ENCODE peak calls at places on chromosomes 7 and 10, in four cellular contexts. R, I, B and O are unnamed samples.

GRCh38 chr10:78548369-78548985 is 514.8 kb downstream of the RPS24 start:
- DNase-seq in R (no peak), I (no peak), B (no peak), O (no peak)

GRCh38 chr10:113477451-113477850 is 75.4 kb upstream of the HABP2 start:
- DNase-seq in R (no peak), I (no peak), B (no peak), O (no peak)

GRCh38 chr10:24826022-24826421 is 102.3 kb upstream of the ARHGAP21 start:
- DNase-seq in R (peak; percentile 46), I (no peak), B (no peak), O (peak; percentile 55)

GRCh38 chr7:128379900-128380806 is 18.7 kb upstream of the PRRT4 start:
- DNase-seq in R (no peak), I (no peak), B (no peak), O (no peak)

GRCh38 chr10:133159611-133159949 is 439 bp upstream of the KNDC1 start:
- DNase-seq in R (no peak), I (no peak), B (peak; percentile 43), O (no peak)

GRCh38 chr10:31677198-31678138 is 251.2 kb downstream of the ARHGAP12 start:
- DNase-seq in R (no peak), I (no peak), B (no peak), O (no peak)

GRCh38 chr7:118858651-118859149 is 634.2 kb downstream of the ANKRD7 start:
- DNase-seq in R (no peak), I (peak; percentile 38), B (no peak), O (no peak)

GRCh38 chr10:100710151-100710871 is 35.1 kb upstream of the PAX2 start:
- DNase-seq in R (no peak), I (no peak), B (no peak), O (no peak)

GRCh38 chr10:104796817-104797216 is 155.7 kb downstream of the SORCS3 start:
- DNase-seq in R (no peak), I (no peak), B (no peak), O (no peak)

DNA sequence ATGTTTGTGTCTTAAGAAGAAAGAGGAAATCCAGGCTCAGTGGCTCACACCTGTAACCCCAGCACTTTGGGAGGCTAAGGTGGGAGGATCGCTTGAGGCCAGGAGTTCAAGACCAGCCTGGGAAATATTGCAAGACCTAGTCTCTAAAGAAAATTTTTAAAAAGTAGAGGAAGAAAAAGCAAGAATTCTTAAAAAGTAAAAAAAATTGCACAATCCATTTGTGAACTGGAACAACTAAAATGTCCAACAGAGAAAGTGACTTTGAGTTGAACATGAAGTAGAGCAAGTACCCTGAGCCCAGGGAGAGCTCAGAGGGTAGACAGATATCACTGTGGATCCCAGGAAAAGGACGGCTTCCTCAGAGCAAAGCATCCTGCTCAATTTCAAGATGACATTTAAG is 201.5 kb downstream of the JCAD start:
- DNase-seq in R (no peak), I (no peak), B (no peak), O (no peak)
- H3K4me3 ChIP-seq in R (no peak overlapping the region), I (no peak overlapping the region), B (no peak overlapping the region), O (no peak overlapping the region)

DNA sequence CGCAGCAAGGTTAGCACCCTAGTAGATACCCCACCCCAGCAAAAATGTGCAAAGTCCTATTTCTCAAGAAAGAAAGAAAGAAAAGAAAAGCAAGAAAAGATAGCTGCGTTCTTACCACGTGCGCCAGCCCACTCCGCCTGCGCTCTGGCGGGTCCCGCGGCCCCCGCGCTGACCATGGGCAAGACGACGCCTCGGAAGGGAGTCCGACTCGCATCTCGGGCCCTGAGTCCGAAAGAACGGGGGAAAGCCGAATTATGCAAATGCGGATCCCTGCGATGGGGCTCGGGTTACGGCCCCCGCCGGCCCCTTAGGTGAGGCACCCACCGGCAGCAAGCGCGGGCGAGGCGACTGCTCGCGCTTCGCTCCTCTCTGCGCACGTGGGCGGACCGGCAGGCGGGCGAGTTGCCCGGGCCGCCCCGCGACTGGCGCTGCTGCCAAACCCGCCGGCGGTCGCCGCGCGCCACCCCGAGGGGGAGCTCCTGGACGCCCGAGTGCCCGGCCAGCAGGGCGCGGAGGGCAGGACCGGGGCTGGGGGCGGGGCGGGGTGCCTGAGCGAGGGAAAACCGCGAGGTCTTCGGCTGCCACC is 2.4 kb upstream of the EGR2 start:
- DNase-seq in R (no peak), I (peak; percentile 67), B (peak; percentile 54), O (no peak)
- H3K4me3 ChIP-seq in R (peak overlapping the region; percentile 68), I (peak overlapping the region; percentile 71), B (peak overlapping the region; percentile 77), O (peak overlapping the region; percentile 64)

DNA sequence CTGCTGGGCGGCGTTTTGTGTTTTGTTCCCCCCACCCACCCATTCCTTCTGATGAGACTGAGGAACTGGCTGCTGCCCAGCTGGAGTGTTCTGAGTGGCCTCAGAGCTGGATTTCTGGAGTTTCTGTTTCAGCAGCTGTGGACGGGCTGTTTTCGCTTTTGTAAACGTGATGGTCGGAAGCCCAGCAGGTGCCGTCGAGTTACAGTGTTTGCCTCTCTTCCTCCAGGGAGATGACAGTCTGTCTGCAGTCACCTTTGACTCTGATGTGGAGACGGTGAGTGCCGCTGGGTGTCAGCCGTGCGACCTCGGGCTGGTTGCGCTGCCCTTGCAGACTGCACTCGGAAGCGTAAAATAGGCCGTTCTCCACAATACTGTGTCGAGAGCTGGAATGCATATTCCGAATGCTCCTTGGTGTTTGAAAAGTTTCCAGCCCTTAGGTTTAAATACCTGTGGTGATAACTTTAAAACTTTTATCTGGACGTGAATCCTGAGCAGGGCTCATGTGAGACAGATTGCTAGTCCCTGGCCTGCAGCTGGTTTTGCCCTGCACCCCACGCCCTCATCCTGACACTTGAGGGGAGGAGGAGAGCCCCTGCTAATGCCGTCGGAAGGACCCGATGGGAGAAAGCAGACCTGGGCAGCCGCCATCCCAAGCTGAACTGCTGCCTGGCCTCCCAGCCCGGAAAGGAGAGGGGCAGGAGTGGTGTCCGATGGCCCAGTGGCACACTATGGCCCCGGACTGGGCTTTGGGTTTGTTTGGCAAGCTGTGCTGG is 8.3 kb downstream of the IQCE start:
- DNase-seq in R (peak; percentile 69), I (peak; percentile 37), B (peak; percentile 65), O (no peak)
- H3K4me3 ChIP-seq in R (peak overlapping the region; percentile 62), I (no peak overlapping the region), B (no peak overlapping the region), O (no peak overlapping the region)

GRCh38 chr10:6786579-6787031 is 206.5 kb upstream of the PRKCQ start:
- DNase-seq in R (peak; percentile 41), I (no peak), B (no peak), O (no peak)
- H3K4me3 ChIP-seq in R (peak overlapping the region; percentile 14), I (no peak overlapping the region), B (no peak overlapping the region), O (peak overlapping the region; percentile 17)

GRCh38 chr10:88428442-88428841 is 154.7 kb downstream of the RNLS start:
- DNase-seq in R (no peak), I (no peak), B (no peak), O (no peak)
- H3K4me3 ChIP-seq in R (no peak overlapping the region), I (no peak overlapping the region), B (no peak overlapping the region), O (no peak overlapping the region)

GRCh38 chr10:30500534-30500933 is 66.5 kb downstream of the MAP3K8 start:
- DNase-seq in R (no peak), I (no peak), B (no peak), O (no peak)

GRCh38 chr10:30499816-30500215 is 65.8 kb downstream of the MAP3K8 start:
- DNase-seq in R (no peak), I (no peak), B (no peak), O (no peak)

GRCh38 chr10:30500963-30501504 is 67.0 kb downstream of the MAP3K8 start:
- DNase-seq in R (no peak), I (no peak), B (no peak), O (no peak)

GRCh38 chr10:30503700-30504462 is 69.9 kb downstream of the MAP3K8 start:
- DNase-seq in R (no peak), I (no peak), B (no peak), O (no peak)

GRCh38 chr10:30502266-30503058 is 68.5 kb downstream of the MAP3K8 start:
- DNase-seq in R (no peak), I (no peak), B (no peak), O (no peak)
- H3K4me3 ChIP-seq in R (no peak overlapping the region), I (no peak overlapping the region), B (no peak overlapping the region), O (no peak overlapping the region)

DNA sequence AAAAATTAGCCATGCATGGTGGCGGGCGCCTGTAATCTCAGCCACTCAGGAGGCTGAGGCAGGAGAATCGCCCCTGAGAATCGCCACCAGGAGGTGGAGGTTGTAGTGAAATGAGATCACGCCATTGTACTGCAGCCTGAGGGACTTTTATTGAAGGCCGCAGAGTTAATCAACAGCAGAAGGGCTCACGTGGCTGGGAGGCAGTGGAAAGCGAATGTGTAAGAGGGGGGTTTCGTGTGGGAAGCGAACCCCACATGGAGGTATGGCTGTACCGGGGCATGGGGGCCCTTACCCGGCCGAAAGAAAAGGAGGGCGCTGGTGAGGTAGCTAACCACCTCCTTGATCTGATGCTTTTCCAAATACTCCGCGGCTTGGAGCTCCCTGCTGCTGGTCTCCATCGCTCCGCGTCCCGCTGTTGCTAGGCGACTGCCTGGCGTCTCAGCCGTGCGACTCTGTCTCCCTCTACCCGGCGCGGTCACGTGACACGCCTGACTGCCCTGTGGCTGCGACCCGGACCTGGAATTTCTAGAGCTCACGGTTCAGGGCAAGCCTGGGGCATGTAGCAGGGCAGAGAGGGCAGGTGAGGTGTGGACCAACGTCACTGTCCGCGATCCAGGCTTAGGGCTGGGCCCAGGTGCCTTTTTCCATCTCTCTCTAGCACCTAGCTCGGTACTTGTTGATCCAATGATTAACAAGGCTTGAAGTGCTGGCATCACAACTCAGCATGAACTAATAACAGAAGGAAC is at the start of gene EFCAB10:
- DNase-seq in R (no peak), I (peak; percentile 87), B (peak; percentile 76), O (no peak)
- H3K4me3 ChIP-seq in R (peak within 1 kb of the TSS; percentile 56), I (peak within 1 kb of the TSS; percentile 37), B (peak within 1 kb of the TSS; percentile 38), O (peak within 1 kb of the TSS; percentile 41)

GRCh38 chr7:125136341-125136740 is 206.7 kb upstream of the POT1 start:
- DNase-seq in R (no peak), I (no peak), B (no peak), O (no peak)

DNA sequence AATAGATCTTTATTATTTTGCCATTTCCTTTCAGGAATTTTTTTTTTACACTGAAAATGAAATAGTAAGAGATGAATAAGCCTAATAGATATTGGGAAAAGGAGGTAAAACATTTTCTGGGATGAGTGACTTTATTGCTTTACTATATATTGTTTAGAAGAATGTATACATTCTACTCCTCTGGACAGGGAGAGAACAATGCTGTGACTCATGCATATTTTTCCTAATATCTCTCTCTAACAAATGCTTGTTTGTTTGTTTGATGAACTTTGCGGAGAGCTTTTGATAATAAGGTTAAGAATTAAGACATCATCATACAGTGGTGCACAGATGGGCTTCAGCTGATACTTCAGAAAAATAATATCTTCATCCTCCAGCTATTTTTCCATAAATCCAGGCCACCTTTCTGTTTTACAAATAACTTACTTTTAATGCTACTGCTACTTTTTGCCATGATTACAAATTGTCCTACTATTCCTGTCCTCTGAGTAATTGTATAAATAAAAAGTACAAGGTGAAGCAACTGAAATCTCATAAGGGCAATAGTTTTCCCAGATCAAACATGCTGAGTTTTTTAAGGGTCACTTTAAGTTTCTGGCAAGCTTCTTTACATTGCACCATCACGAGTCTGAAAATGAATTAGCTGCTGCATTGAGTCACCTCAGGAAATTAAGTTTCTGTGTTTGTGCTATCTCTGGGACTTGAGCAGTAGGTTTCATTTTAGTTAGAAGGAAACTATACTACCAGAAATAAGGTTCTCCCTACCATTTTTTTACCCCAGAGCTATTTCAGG is 207.3 kb upstream of the POT1 start:
- DNase-seq in R (no peak), I (no peak), B (no peak), O (peak; percentile 24)
- H3K4me3 ChIP-seq in R (no peak overlapping the region), I (no peak overlapping the region), B (no peak overlapping the region), O (no peak overlapping the region)